ENCODE peak calls at places on chromosomes 16 and 17, in ten cellular contexts. V, I, Z, L, H, Y, M, F, U and Q are unnamed samples.

GRCh38 chr16:14013145-14013570 is 58.0 kb upstream of the MRTFB start:
- DNase-seq in L (no peak), F (no peak), M (no peak), I (no peak), V (no peak), Z (no peak), Y (no peak), H (no peak), U (no peak), Q (no peak)

GRCh38 chr17:17684901-17685774 is 3.9 kb downstream of the RAI1 start:
- DNase-seq in Z (peak; percentile 62), H (no peak), F (no peak), M (no peak), V (no peak), I (no peak), Y (peak; percentile 72), L (peak; percentile 31), U (no peak), Q (no peak)

GRCh38 chr16:85928411-85928820 is 29.5 kb downstream of the IRF8 start:
- DNase-seq in F (no peak), Z (no peak), I (no peak), H (no peak), Y (no peak), M (peak; percentile 69), L (peak; percentile 61), U (no peak), V (no peak), Q (no peak)

GRCh38 chr17:79835470-79835899 is 3.8 kb downstream of the CBX4 start:
- DNase-seq in Y (no peak), V (no peak), F (no peak), L (no peak), H (no peak), U (no peak), Z (no peak), M (no peak), I (no peak), Q (no peak)

GRCh38 chr17:30586818-30587595 is 109.8 kb downstream of the GOSR1 start:
- DNase-seq in F (no peak), Z (no peak), L (peak; percentile 48), U (no peak), H (no peak), M (no peak), Y (no peak), V (no peak), I (no peak), Q (no peak)

GRCh38 chr17:15268003-15268402 is 2.9 kb upstream of the PMP22 start:
- DNase-seq in Y (no peak), M (no peak), H (no peak), U (no peak), I (no peak), Z (no peak), L (no peak), F (no peak), V (no peak), Q (no peak)

GRCh38 chr17:57956311-57957119 is 1.3 kb upstream of the CUEDC1 start:
- DNase-seq in Z (peak; percentile 20), F (no peak), V (no peak), H (no peak), I (peak; percentile 25), L (no peak), Y (no peak), M (peak; percentile 43), U (no peak), Q (peak; percentile 38)

GRCh38 chr17:69533481-69534234 is 119.2 kb downstream of the MAP2K6 start:
- DNase-seq in H (no peak), U (no peak), M (no peak), I (no peak), V (no peak), F (no peak), Y (no peak), Z (no peak), L (no peak), Q (no peak)

GRCh38 chr16:83835972-83836566 is 28.3 kb downstream of the HSBP1 start:
- DNase-seq in M (no peak), Y (no peak), H (no peak), F (peak; percentile 63), V (no peak), Z (no peak), L (no peak), U (peak; percentile 41), I (no peak), Q (no peak)

GRCh38 chr17:48055531-48056245 is 7.5 kb downstream of the NFE2L1 start:
- DNase-seq in L (no peak), M (no peak), Z (no peak), U (peak; percentile 60), V (no peak), I (no peak), H (no peak), F (no peak), Y (no peak), Q (no peak)

GRCh38 chr16:7013990-7014389 is 318.7 kb upstream of the RBFOX1 start:
- DNase-seq in M (no peak), H (no peak), V (no peak), Y (no peak), Z (no peak), F (peak; percentile 5), L (no peak), U (no peak), I (no peak), Q (no peak)

GRCh38 chr17:58332720-58333395 is 4.3 kb upstream of the TSPOAP1 start:
- DNase-seq in L (no peak), Z (no peak), I (no peak), Y (no peak), M (no peak), F (no peak), V (no peak), U (no peak), H (peak; percentile 14), Q (no peak)

GRCh38 chr17:44187131-44187899 is 543 bp downstream of the TMUB2 start:
- DNase-seq in H (no peak), V (no peak), Y (no peak), M (no peak), F (no peak), I (no peak), Z (no peak), U (no peak), L (no peak), Q (no peak)

GRCh38 chr17:59004338-59005111 is 102.2 kb downstream of the TRIM37 start:
- DNase-seq in I (peak; percentile 34), Y (peak; percentile 50), V (peak; percentile 10), H (peak; percentile 21), L (peak; percentile 48), M (peak; percentile 78), Z (peak; percentile 67), F (peak; percentile 82), U (no peak), Q (peak; percentile 59)

GRCh38 chr16:15777533-15778203 is 79.2 kb downstream of the MYH11 start:
- DNase-seq in H (no peak), I (no peak), Z (no peak), Y (no peak), L (no peak), U (peak; percentile 43), M (no peak), V (no peak), F (peak; percentile 66), Q (no peak)

GRCh38 chr16:1026057-1026783 is 44.6 kb downstream of the SOX8 start:
- DNase-seq in M (no peak), V (no peak), Y (no peak), I (no peak), H (no peak), L (no peak), F (no peak), U (no peak), Z (no peak), Q (no peak)

GRCh38 chr16:28923652-28924398 is 1.2 kb downstream of the RABEP2 start:
- DNase-seq in U (no peak), H (no peak), L (no peak), F (no peak), Y (no peak), Z (peak; percentile 29), I (no peak), M (no peak), V (no peak), Q (no peak)

GRCh38 chr16:54931757-54932660 is 1.3 kb downstream of the IRX5 start:
- DNase-seq in U (no peak), Y (no peak), V (no peak), H (no peak), Z (no peak), F (no peak), I (no peak), L (no peak), M (no peak), Q (no peak)
- H3K27ac ChIP-seq in U (no peak overlapping the region), Y (peak overlapping the region; percentile 91), V (peak overlapping the region; percentile 91), H (peak overlapping the region; percentile 92), Z (peak overlapping the region; percentile 78), F (no peak overlapping the region), I (no peak overlapping the region), L (no peak overlapping the region), M (peak overlapping the region; percentile 91), Q (no peak overlapping the region)

GRCh38 chr16:70394853-70395252 is 44.0 kb downstream of the ST3GAL2 start:
- DNase-seq in M (no peak), I (no peak), U (no peak), V (no peak), F (no peak), Y (no peak), H (no peak), Z (no peak), L (no peak), Q (no peak)
- H3K27me3 ChIP-seq in M (no peaks in the 10 kb centered on the region), I (no peaks in the 10 kb centered on the region), U (no peaks in the 10 kb centered on the region), V (no peaks in the 10 kb centered on the region), F (no peaks in the 10 kb centered on the region), Y (no peaks in the 10 kb centered on the region), H (no peaks in the 10 kb centered on the region), Z (no peaks in the 10 kb centered on the region), L (no peaks in the 10 kb centered on the region), Q (no peaks in the 10 kb centered on the region)

GRCh38 chr17:42673266-42673884 is 3.4 kb downstream of the PLEKHH3 start:
- DNase-seq in M (peak; percentile 66), Z (no peak), Y (no peak), H (no peak), L (no peak), U (no peak), I (no peak), V (no peak), F (no peak), Q (no peak)
- H3K4me3 ChIP-seq in M (peak overlapping the region; percentile 67), Z (peak overlapping the region; percentile 87), Y (no peak overlapping the region), H (peak overlapping the region; percentile 98), L (no peak overlapping the region), U (peak overlapping the region; percentile 89), I (no peak overlapping the region), V (peak overlapping the region; percentile 93), F (no peak overlapping the region), Q (no peak overlapping the region)

GRCh38 chr16:81195907-81196534 is 42.5 kb upstream of the BCO1 start:
- DNase-seq in H (no peak), Y (no peak), L (no peak), Z (no peak), U (no peak), I (no peak), M (no peak), V (no peak), F (no peak), Q (no peak)

GRCh38 chr16:81201267-81201666 is 37.2 kb upstream of the BCO1 start:
- DNase-seq in F (peak; percentile 74), I (no peak), H (no peak), M (no peak), L (peak; percentile 28), U (no peak), Y (no peak), V (no peak), Z (no peak), Q (no peak)

DNA sequence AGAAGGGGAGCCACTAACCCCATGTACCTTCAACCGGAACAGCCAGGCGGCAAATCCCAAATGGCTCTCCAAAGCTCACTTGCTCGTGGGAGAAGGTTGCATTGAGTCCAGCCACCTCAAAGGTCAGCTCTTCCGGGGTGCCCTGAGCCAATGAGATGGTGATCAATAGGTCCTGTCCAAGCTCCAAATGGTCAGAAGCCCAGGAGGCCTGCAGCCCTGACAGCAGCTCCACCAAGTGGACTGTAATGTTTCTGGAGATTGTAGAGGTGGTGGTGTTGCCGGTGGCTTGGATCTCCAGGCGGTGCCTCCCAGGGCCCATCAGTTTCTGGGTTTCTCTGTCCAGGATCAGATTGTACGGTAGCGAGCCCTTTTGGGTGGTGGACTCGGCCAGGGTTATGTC is 39.9 kb upstream of the BCO1 start:
- DNase-seq in I (no peak), Y (no peak), F (no peak), M (no peak), H (no peak), Z (no peak), U (no peak), V (no peak), L (no peak), Q (no peak)
- H3K27ac ChIP-seq in I (no peak overlapping the region), Y (no peak overlapping the region), F (no peak overlapping the region), M (no peak overlapping the region), H (no peak overlapping the region), Z (no peak overlapping the region), U (no peak overlapping the region), V (no peak overlapping the region), L (no peak overlapping the region), Q (no peak overlapping the region)